ENCODE peak calls at places on chromosomes 6 and 20, in five cellular contexts. One of them, this sample, is unnamed. For H3K27me3, the result is how much of the 10 kb centered on the place peaks cover.

GRCh38 chr20:39049684-39050554 is 87.8 kb downstream of the DHX35 start:
- DNase-seq in GM23338: peak
- DNase-seq in right lobe of liver: peak
- DNase-seq in tibial nerve: peak
- DNase-seq in AG04450: peak
- DNase-seq in this sample: peak

GRCh38 chr6:128168244-128168643 is 267.4 kb upstream of the THEMIS start:
- DNase-seq in tibial nerve: no peak
- DNase-seq in right lobe of liver: no peak
- DNase-seq in GM23338: no peak
- DNase-seq in AG04450: no peak
- DNase-seq in this sample: peak

GRCh38 chr20:62739581-62740285 is 31.1 kb downstream of the NTSR1 start:
- DNase-seq in tibial nerve: no peak
- DNase-seq in right lobe of liver: peak
- DNase-seq in GM23338: no peak
- DNase-seq in AG04450: no peak
- DNase-seq in this sample: no peak

GRCh38 chr6:109867009-109867969 is 110.8 kb upstream of the GPR6 start:
- DNase-seq in tibial nerve: peak
- DNase-seq in AG04450: no peak
- DNase-seq in GM23338: no peak
- DNase-seq in right lobe of liver: no peak
- DNase-seq in this sample: peak

GRCh38 chr6:169527306-169527705 is 174.5 kb downstream of the WDR27 start:
- DNase-seq in right lobe of liver: no peak
- DNase-seq in AG04450: no peak
- DNase-seq in tibial nerve: no peak
- DNase-seq in GM23338: no peak
- DNase-seq in this sample: peak

GRCh38 chr6:113755449-113756289 is 101.5 kb upstream of the MARCKS start:
- DNase-seq in right lobe of liver: no peak
- DNase-seq in GM23338: no peak
- DNase-seq in AG04450: no peak
- DNase-seq in tibial nerve: no peak
- DNase-seq in this sample: no peak

GRCh38 chr6:23441813-23442212 is 684.2 kb upstream of the NRSN1 start:
- DNase-seq in AG04450: no peak
- DNase-seq in GM23338: no peak
- DNase-seq in right lobe of liver: no peak
- DNase-seq in tibial nerve: no peak
- DNase-seq in this sample: no peak

GRCh38 chr6:135932651-135933050 is 81.2 kb downstream of the PDE7B start:
- DNase-seq in tibial nerve: no peak
- DNase-seq in right lobe of liver: no peak
- DNase-seq in GM23338: no peak
- DNase-seq in AG04450: no peak
- DNase-seq in this sample: peak

GRCh38 chr6:85923013-85923430 is 280.3 kb upstream of the SYNCRIP start:
- DNase-seq in tibial nerve: peak
- DNase-seq in AG04450: peak
- DNase-seq in GM23338: peak
- DNase-seq in right lobe of liver: no peak
- DNase-seq in this sample: peak

GRCh38 chr6:10163159-10163962 is 251.5 kb downstream of the TFAP2A start:
- DNase-seq in GM23338: peak
- DNase-seq in AG04450: no peak
- DNase-seq in right lobe of liver: no peak
- DNase-seq in tibial nerve: no peak
- DNase-seq in this sample: peak

GRCh38 chr20:49167811-49168507 is 20.2 kb downstream of the STAU1 start:
- DNase-seq in AG04450: no peak
- DNase-seq in tibial nerve: no peak
- DNase-seq in right lobe of liver: no peak
- DNase-seq in GM23338: no peak
- DNase-seq in this sample: no peak
- H3K4me3 ChIP-seq in AG04450: no peak
- H3K4me3 ChIP-seq in tibial nerve: no peak
- H3K4me3 ChIP-seq in right lobe of liver: no peak
- H3K4me3 ChIP-seq in GM23338: no peak
- H3K4me3 ChIP-seq in this sample: no peak

GRCh38 chr20:61512475-61512874 is 260.4 kb downstream of the CDH4 start:
- DNase-seq in tibial nerve: no peak
- DNase-seq in GM23338: no peak
- DNase-seq in right lobe of liver: no peak
- DNase-seq in AG04450: no peak
- DNase-seq in this sample: no peak

GRCh38 chr20:61514018-61514755 is 262.1 kb downstream of the CDH4 start:
- DNase-seq in GM23338: no peak
- DNase-seq in AG04450: no peak
- DNase-seq in tibial nerve: no peak
- DNase-seq in right lobe of liver: no peak
- DNase-seq in this sample: no peak

GRCh38 chr20:61514805-61515505 is 262.9 kb downstream of the CDH4 start:
- DNase-seq in AG04450: no peak
- DNase-seq in right lobe of liver: no peak
- DNase-seq in tibial nerve: no peak
- DNase-seq in GM23338: no peak
- DNase-seq in this sample: no peak

GRCh38 chr20:61510778-61511330 is 258.8 kb downstream of the CDH4 start:
- DNase-seq in AG04450: no peak
- DNase-seq in GM23338: no peak
- DNase-seq in tibial nerve: no peak
- DNase-seq in right lobe of liver: no peak
- DNase-seq in this sample: no peak

GRCh38 chr20:61513124-61514017 is 261.3 kb downstream of the CDH4 start:
- DNase-seq in right lobe of liver: no peak
- DNase-seq in GM23338: no peak
- DNase-seq in tibial nerve: no peak
- DNase-seq in AG04450: no peak
- DNase-seq in this sample: no peak
- H3K27me3 ChIP-seq in right lobe of liver: under half
- H3K27me3 ChIP-seq in GM23338: under half
- H3K27me3 ChIP-seq in tibial nerve: under half
- H3K27me3 ChIP-seq in AG04450: under half
- H3K27me3 ChIP-seq in this sample: under half

GRCh38 chr6:111800821-111801220 is 72.4 kb downstream of the FYN start:
- DNase-seq in right lobe of liver: no peak
- DNase-seq in GM23338: no peak
- DNase-seq in tibial nerve: no peak
- DNase-seq in AG04450: no peak
- DNase-seq in this sample: peak

GRCh38 chr6:111802720-111803119 is 70.5 kb downstream of the FYN start:
- DNase-seq in tibial nerve: no peak
- DNase-seq in right lobe of liver: no peak
- DNase-seq in AG04450: no peak
- DNase-seq in GM23338: no peak
- DNase-seq in this sample: no peak

GRCh38 chr6:111798281-111798725 is 74.9 kb downstream of the FYN start:
- DNase-seq in right lobe of liver: no peak
- DNase-seq in AG04450: no peak
- DNase-seq in tibial nerve: no peak
- DNase-seq in GM23338: no peak
- DNase-seq in this sample: no peak

GRCh38 chr6:111800468-111800760 is 72.8 kb downstream of the FYN start:
- DNase-seq in tibial nerve: no peak
- DNase-seq in AG04450: no peak
- DNase-seq in GM23338: no peak
- DNase-seq in right lobe of liver: no peak
- DNase-seq in this sample: no peak

GRCh38 chr6:111799576-111800467 is 73.4 kb downstream of the FYN start:
- DNase-seq in tibial nerve: no peak
- DNase-seq in GM23338: no peak
- DNase-seq in AG04450: no peak
- DNase-seq in right lobe of liver: no peak
- DNase-seq in this sample: no peak
- TF ChIP-seq CTCF in tibial nerve: no peak
- TF ChIP-seq CTCF in GM23338: peak
- TF ChIP-seq CTCF in AG04450: no peak
- TF ChIP-seq CTCF in right lobe of liver: no peak
- TF ChIP-seq CTCF in this sample: no peak

DNA sequence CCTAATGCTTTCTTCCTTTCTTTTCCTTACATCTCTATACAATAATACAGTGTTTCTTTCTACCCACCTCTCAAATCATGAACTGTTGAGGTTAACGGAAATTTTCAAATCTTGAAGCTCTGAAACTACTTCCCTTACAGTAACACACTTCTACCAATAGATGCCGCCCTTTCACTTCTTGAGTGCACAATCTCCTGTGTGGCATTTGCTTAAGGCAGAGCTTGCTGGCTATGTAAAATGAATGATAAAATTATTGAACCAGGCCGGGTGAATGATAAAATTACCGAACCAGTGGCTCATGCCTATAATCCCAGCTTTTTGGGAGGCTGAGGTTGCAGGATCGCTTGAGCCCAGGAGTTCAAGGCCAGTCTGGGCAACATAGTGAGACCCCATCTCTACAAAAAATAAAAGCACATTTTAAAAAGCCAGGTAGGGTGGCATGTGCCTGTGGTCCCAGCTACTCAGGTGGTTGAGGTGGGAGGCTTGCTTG is 56.8 kb downstream of the KCNS1 start:
- DNase-seq in AG04450: peak
- DNase-seq in tibial nerve: peak
- DNase-seq in GM23338: peak
- DNase-seq in right lobe of liver: no peak
- DNase-seq in this sample: peak
- H3K4me3 ChIP-seq in AG04450: no peak
- H3K4me3 ChIP-seq in tibial nerve: no peak
- H3K4me3 ChIP-seq in GM23338: no peak
- H3K4me3 ChIP-seq in right lobe of liver: no peak
- H3K4me3 ChIP-seq in this sample: no peak

DNA sequence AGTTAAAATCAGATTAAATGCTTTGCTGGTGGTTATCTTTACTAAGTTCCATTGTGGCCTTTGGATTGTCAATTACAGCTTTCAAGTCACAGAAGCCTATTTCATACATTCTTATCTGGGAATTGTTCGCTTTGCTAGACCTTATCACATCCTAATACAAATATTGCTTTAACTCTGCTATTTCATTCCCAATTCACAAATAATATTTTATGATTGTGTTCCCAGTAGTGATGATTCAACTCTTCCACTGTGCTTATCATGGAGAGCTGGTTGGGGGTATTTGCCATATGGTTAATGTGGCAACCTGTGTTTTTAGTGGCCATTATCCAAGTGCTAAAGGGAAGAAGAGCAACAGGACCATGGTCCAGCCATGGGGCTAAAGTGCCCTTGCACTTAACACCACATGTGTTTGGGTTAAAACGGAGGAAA is 72.9 kb upstream of the GLP1R start:
- DNase-seq in AG04450: no peak
- DNase-seq in right lobe of liver: no peak
- DNase-seq in GM23338: no peak
- DNase-seq in tibial nerve: no peak
- DNase-seq in this sample: no peak
- H3K27me3 ChIP-seq in AG04450: under half
- H3K27me3 ChIP-seq in right lobe of liver: under half
- H3K27me3 ChIP-seq in GM23338: under half
- H3K27me3 ChIP-seq in tibial nerve: under half
- H3K27me3 ChIP-seq in this sample: under half

DNA sequence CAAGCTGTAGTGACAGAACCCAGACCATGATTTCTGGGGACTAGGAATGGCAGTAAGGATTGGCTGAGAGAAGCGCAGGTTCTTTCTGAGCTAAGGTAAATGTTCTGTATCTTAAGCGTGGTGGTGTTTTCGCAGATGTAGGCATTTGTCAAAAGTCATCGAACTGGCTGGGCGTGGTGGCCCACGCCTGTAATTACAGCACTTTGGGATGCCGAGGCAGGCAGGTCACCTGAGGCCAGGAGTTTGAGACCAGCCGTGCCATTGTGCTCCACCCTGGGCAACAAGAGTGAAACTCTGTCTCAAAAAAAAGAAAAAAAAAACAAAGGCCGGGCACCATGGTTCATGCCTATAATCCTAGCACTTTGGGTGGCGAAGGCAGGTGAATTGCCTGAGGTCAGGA is 40.7 kb upstream of the EYA2 start:
- DNase-seq in right lobe of liver: no peak
- DNase-seq in GM23338: no peak
- DNase-seq in tibial nerve: no peak
- DNase-seq in AG04450: no peak
- DNase-seq in this sample: no peak
- TF ChIP-seq CTCF in right lobe of liver: no peak
- TF ChIP-seq CTCF in GM23338: no peak
- TF ChIP-seq CTCF in tibial nerve: no peak
- TF ChIP-seq CTCF in AG04450: no peak
- TF ChIP-seq CTCF in this sample: no peak

DNA sequence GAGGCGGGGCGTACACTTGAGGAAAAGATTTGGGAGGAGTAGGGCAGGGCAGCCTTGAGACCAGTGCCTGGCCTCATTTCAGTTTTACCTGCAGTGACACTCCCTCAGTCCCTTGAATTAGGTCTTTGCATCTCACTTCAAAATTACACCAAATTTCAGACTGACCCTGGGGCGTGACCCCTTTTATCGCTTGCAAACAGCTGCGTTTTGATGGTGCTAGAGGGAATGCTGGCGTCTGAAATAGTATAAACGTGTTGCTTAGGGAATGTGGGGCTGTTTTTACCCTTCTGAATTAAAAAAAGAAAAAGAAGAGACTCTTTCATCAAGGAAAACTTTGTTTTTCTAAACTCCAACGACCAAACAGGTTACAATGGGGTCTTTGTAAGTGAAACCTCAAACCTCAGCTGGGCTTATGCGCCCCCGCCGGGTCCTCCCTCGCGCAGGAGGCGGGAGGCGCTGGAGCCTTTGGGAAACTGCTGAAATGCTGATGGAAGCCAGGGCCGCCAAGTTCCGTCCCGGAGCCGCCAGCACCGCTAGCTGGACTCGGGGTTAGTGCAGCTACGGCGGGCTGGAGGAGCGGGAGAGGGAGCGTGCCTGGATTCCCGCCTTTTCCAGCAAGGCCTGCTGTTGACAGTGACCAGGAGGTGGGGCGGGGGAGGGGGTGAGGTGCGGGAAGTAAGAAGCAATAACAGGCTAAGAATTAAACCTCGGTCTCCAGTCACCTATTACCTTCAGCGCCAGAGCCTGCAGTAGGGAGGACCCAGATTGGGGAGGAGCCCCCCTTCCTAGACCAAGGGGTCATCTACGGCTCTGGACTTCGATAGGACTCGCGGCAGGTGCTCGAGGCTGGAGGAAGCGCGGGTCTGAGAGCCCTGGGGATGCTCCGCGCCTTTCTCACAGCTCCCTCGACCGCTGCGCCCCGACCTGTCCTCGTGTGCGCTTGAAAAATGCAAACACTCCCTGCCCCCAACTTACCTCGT is 20.7 kb downstream of the COL9A1 start:
- DNase-seq in AG04450: no peak
- DNase-seq in GM23338: peak
- DNase-seq in tibial nerve: no peak
- DNase-seq in right lobe of liver: no peak
- DNase-seq in this sample: no peak
- H3K4me3 ChIP-seq in AG04450: no peak
- H3K4me3 ChIP-seq in GM23338: peak
- H3K4me3 ChIP-seq in tibial nerve: peak
- H3K4me3 ChIP-seq in right lobe of liver: no peak
- H3K4me3 ChIP-seq in this sample: no peak